ENCODE peak calls at places on chromosomes 13 and 19, in seven cellular contexts. U is adrenal gland; Z is posterior cingulate gyrus; K is RKO; O is cardiac fibroblast; B is lower leg skin; R is stimulated activated CD4-positive, alpha-beta T cell treated with anti-CD3 and anti-CD28 coated beads, Interleukin-15, amount 100 ng/mL, for 1 hour. X is an unnamed sample.

GRCh38 chr13:98447881-98448641 is 128.8 kb downstream of the STK24 start:
- DNase-seq in U (peak), Z (peak), K (no peak), O (peak), B (no peak), R (no peak), X (no peak)

GRCh38 chr19:52949422-52949821 is 13.3 kb downstream of the ZNF816 start:
- DNase-seq in U (no peak), Z (no peak), K (no peak), O (no peak), B (no peak), R (no peak), X (no peak)

GRCh38 chr19:5147074-5147970 is 178.4 kb downstream of the KDM4B start:
- DNase-seq in U (no peak), Z (no peak), K (no peak), O (no peak), B (no peak), R (no peak), X (no peak)

GRCh38 chr13:92029641-92030040 is 631.2 kb downstream of the GPC5 start:
- DNase-seq in U (no peak), Z (no peak), K (no peak), O (no peak), B (no peak), R (no peak), X (no peak)

GRCh38 chr19:41792513-41793413 is 3.6 kb upstream of the CEACAM3 start:
- DNase-seq in U (peak), Z (no peak), K (no peak), O (peak), B (no peak), R (no peak), X (no peak)

GRCh38 chr13:99071666-99072065 is 93.8 kb upstream of the DOCK9 start:
- DNase-seq in U (no peak), Z (no peak), K (no peak), O (no peak), B (no peak), R (no peak), X (no peak)

GRCh38 chr13:31514932-31515331 is 224.4 kb upstream of the RXFP2 start:
- DNase-seq in U (no peak), Z (no peak), K (no peak), O (no peak), B (no peak), R (no peak), X (no peak)

GRCh38 chr19:48874309-48875135 is 2.3 kb downstream of the PPP1R15A start:
- DNase-seq in U (peak), Z (no peak), K (peak), O (peak), B (peak), R (no peak), X (no peak)

GRCh38 chr13:100671389-100672182 is 3.0 kb downstream of the TMTC4 start:
- DNase-seq in U (no peak), Z (no peak), K (no peak), O (no peak), B (no peak), R (no peak), X (no peak)

GRCh38 chr19:27652281-27652680 is 1560.7 kb downstream of the UQCRFS1 start:
- DNase-seq in U (no peak), Z (no peak), K (no peak), O (no peak), B (peak), R (no peak), X (no peak)

GRCh38 chr19:1264801-1265610 is 4.1 kb upstream of the CIRBP start:
- DNase-seq in U (peak), Z (no peak), K (peak), O (peak), B (peak), R (no peak), X (no peak)

GRCh38 chr13:101673360-101674105 is 221.1 kb downstream of the ITGBL1 start:
- DNase-seq in U (no peak), Z (no peak), K (no peak), O (no peak), B (no peak), R (no peak), X (no peak)

GRCh38 chr19:12159773-12160414 is 3.0 kb upstream of the ZNF136 start:
- DNase-seq in U (no peak), Z (no peak), K (no peak), O (no peak), B (no peak), R (no peak), X (no peak)

GRCh38 chr19:50000038-50000890 is 24.9 kb downstream of the VRK3 start:
- DNase-seq in U (no peak), Z (no peak), K (no peak), O (no peak), B (no peak), R (no peak), X (no peak)

GRCh38 chr19:53088091-53088490 is 15.1 kb downstream of the ZNF160 start:
- DNase-seq in U (no peak), Z (no peak), K (no peak), O (no peak), B (no peak), R (no peak), X (no peak)

GRCh38 chr13:33251131-33251629 is 34.4 kb downstream of the STARD13 start:
- DNase-seq in U (peak), Z (no peak), K (peak), O (peak), B (no peak), R (no peak), X (no peak)

GRCh38 chr19:16389848-16390247 is 65.2 kb downstream of the KLF2 start:
- DNase-seq in U (no peak), Z (no peak), K (no peak), O (no peak), B (no peak), R (no peak), X (no peak)

GRCh38 chr19:55254625-55254977 is 4.2 kb downstream of the PPP6R1 start:
- DNase-seq in U (no peak), Z (no peak), K (no peak), O (no peak), B (no peak), R (no peak), X (no peak)

GRCh38 chr19:42424345-42424707 is 2.9 kb downstream of the LIPE start:
- DNase-seq in U (peak), Z (no peak), K (no peak), O (no peak), B (no peak), R (no peak), X (no peak)

GRCh38 chr13:109211616-109212015 is 574.8 kb downstream of the IRS2 start:
- DNase-seq in U (no peak), Z (no peak), K (no peak), O (no peak), B (no peak), R (no peak), X (no peak)

GRCh38 chr13:51929699-51930098 is 67.9 kb downstream of the CCDC70 start:
- DNase-seq in U (no peak), Z (no peak), K (no peak), O (no peak), B (peak), R (no peak), X (no peak)

X was measured in GOT3.